ENCODE peak calls at places on chromosomes 5 and 9, in seven cellular contexts. K, U, Q, A, N, X and R are unnamed samples.

GRCh38 chr5:39015743-39016586 is 58.2 kb downstream of the RICTOR start:
- DNase-seq in K (no peak), U (no peak), N (no peak), A (no peak), X (no peak), Q (no peak), R (no peak)

GRCh38 chr5:100970646-100971045 is 67.6 kb upstream of the ST8SIA4 start:
- DNase-seq in N (no peak), Q (no peak), U (peak), X (no peak), K (no peak), A (no peak), R (no peak)

GRCh38 chr9:134879664-134880483 is 736 bp upstream of the FCN2 start:
- DNase-seq in K (no peak), U (no peak), N (no peak), Q (no peak), A (no peak), X (no peak), R (no peak)

GRCh38 chr5:2267991-2268390 is 385.3 kb upstream of the IRX4 start:
- DNase-seq in A (no peak), Q (no peak), N (no peak), K (no peak), X (no peak), U (no peak), R (no peak)

GRCh38 chr9:131279196-131279926 is 3.1 kb upstream of the FAM78A start:
- DNase-seq in Q (no peak), A (no peak), N (no peak), U (no peak), K (no peak), X (no peak), R (no peak)

GRCh38 chr5:31537856-31538255 is 5.8 kb downstream of the C5orf22 start:
- DNase-seq in X (no peak), N (no peak), A (no peak), U (no peak), Q (no peak), K (no peak), R (no peak)

GRCh38 chr9:101397746-101398334 is 578 bp downstream of the MRPL50 start:
- DNase-seq in X (no peak), N (no peak), U (no peak), A (no peak), K (no peak), Q (no peak), R (no peak)

GRCh38 chr5:131513780-131514179 is 121.2 kb downstream of the RAPGEF6 start:
- DNase-seq in U (no peak), N (no peak), X (no peak), K (no peak), A (no peak), Q (no peak), R (no peak)

GRCh38 chr5:135344351-135344750 is 54.7 kb downstream of the MACROH2A1 start:
- DNase-seq in N (no peak), K (no peak), X (no peak), Q (no peak), A (no peak), U (no peak), R (no peak)

GRCh38 chr5:178839319-178839704 is 20.4 kb upstream of the ZNF354B start:
- DNase-seq in A (peak), K (peak), N (peak), U (peak), X (peak), Q (no peak), R (no peak)

GRCh38 chr9:17018540-17019196 is 116.2 kb upstream of the CNTLN start:
- DNase-seq in U (no peak), K (no peak), A (no peak), Q (no peak), N (no peak), X (no peak), R (no peak)

GRCh38 chr9:81125446-81126092 is 563.8 kb downstream of the TLE1 start:
- DNase-seq in A (no peak), U (no peak), Q (no peak), N (no peak), K (no peak), X (no peak), R (no peak)

GRCh38 chr5:14147210-14147609 is 4.1 kb downstream of the TRIO start:
- DNase-seq in A (no peak), N (no peak), Q (no peak), K (no peak), X (no peak), U (no peak), R (no peak)

GRCh38 chr9:13033959-13034695 is 245.4 kb downstream of the MPDZ start:
- DNase-seq in X (peak), A (no peak), U (peak), K (peak), N (peak), Q (peak), R (no peak)

GRCh38 chr5:44542470-44542869 is 153.2 kb upstream of the FGF10 start:
- DNase-seq in K (no peak), N (no peak), A (no peak), X (no peak), Q (no peak), U (no peak), R (no peak)

GRCh38 chr5:113806823-113807222 is 293.3 kb downstream of the YTHDC2 start:
- DNase-seq in X (no peak), K (no peak), A (no peak), U (no peak), N (peak), Q (no peak), R (no peak)

GRCh38 chr9:129109504-129109903 is 1.1 kb downstream of the CRAT start:
- DNase-seq in A (peak), U (no peak), Q (peak), K (peak), X (no peak), N (peak), R (no peak)

GRCh38 chr5:61370496-61370895 is 38.4 kb downstream of the ZSWIM6 start:
- DNase-seq in U (no peak), Q (no peak), A (no peak), X (no peak), N (no peak), K (no peak), R (no peak)

GRCh38 chr9:105385372-105385985 is 62.4 kb upstream of the FSD1L start:
- DNase-seq in A (peak), X (no peak), N (peak), K (peak), Q (no peak), U (no peak), R (no peak)

GRCh38 chr5:33343661-33344327 is 97.0 kb upstream of the TARS1 start:
- DNase-seq in U (no peak), K (no peak), X (no peak), N (no peak), Q (no peak), A (no peak), R (no peak)

GRCh38 chr5:176647030-176647869 is at the start of gene TSPAN17:
- DNase-seq in Q (peak), K (peak), A (peak), N (peak), U (peak), X (peak), R (peak)

GRCh38 chr5:108560581-108560980 is 178.7 kb upstream of the FBXL17 start:
- DNase-seq in K (no peak), X (no peak), A (no peak), N (peak), U (no peak), Q (no peak), R (no peak)

GRCh38 chr5:72394688-72395087 is 74.5 kb downstream of the PTCD2 start:
- DNase-seq in Q (no peak), K (peak), N (no peak), U (no peak), X (no peak), A (no peak), R (no peak)

GRCh38 chr5:84715087-84715486 is 330.4 kb upstream of the EDIL3 start:
- DNase-seq in U (no peak), N (no peak), Q (no peak), K (no peak), X (no peak), A (no peak), R (no peak)

GRCh38 chr5:102922111-102922510 is 167.0 kb downstream of the PAM start:
- DNase-seq in X (no peak), A (no peak), N (no peak), Q (no peak), U (no peak), K (no peak), R (no peak)

GRCh38 chr9:133752739-133753446 is 14.7 kb upstream of the SARDH start:
- DNase-seq in U (no peak), A (no peak), K (no peak), Q (no peak), N (no peak), X (no peak), R (no peak)

DNA sequence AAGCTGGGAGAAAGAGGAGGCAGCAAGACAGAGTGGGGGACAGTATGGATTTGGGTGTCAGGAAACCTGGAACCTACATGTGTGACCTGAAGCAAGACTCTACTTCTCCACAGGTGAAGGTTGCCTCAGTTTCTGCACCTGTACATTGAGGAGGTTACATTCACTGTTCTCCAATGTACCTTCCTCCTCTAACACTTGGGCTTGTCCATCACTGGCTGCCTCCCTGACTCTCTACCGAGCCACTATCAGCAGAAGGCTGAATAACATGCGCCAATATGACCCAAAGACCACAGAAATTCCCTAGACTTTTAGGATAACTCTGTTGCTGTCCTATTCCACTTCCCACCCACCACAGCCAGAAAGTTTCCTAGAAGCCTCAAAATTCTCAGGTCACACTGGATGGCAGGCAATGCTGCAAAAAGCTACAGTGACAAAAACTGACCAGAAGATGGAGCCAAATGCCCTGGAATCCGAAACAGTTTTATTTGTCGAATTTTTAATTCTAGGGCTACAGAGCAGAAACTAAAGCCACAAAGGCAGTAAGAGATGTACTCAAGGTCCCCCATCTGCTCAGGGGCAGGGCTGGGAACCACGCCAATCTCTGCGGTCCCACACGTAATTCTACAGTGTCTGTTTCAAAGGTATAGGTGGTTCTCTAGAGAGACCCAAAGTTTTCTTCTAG is 64.4 kb downstream of the FAM114A2 start:
- DNase-seq in A (no peak), N (peak), Q (no peak), U (peak), X (no peak), K (peak), R (no peak)
- TF ChIP-seq CTCF in A (peak), N (peak), Q (peak), U (peak), X (peak), K (peak), R (peak)

DNA sequence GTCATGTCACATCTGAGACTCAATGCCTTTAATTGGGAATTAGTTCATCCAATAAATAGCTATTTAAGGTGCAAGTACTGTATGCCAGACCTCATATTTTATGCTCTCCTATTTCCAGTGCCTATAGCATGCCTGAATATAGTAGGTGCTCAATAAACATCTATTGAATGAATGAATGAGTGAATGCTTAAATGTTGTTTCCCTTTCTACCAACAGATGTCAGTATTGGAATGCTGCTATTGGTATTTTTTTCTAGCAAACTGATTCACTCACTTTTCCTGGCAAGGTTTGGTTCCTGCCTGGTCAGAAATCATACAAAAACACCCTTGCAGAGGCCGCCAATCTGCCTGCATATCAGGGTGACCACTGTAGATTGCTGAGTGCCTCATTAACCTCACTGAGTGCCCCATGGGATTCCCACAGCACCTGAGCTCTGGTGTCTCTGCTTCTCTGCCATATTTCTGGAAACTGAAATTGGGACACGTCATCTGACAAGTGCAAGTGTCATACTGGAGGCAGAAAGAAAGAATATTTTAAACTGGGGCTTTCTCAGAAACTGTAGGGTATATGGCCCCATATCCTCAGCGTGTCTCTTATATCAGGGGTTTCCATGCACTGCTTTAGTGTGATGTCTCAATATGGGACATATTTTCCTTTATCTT is 359.7 kb downstream of the TRIM32 start:
- DNase-seq in U (no peak), K (no peak), N (no peak), X (no peak), Q (no peak), A (no peak), R (no peak)
- TF ChIP-seq CTCF in U (peak), K (no peak), N (no peak), X (peak), Q (no peak), A (no peak), R (no peak)

GRCh38 chr5:59893436-59894227 is at the start of gene PDE4D:
- DNase-seq in A (no peak), X (peak), N (peak), Q (peak), K (peak), U (peak), R (peak)
- TF ChIP-seq CTCF in A (no peak), X (no peak), N (no peak), Q (no peak), K (no peak), U (no peak), R (no peak)

DNA sequence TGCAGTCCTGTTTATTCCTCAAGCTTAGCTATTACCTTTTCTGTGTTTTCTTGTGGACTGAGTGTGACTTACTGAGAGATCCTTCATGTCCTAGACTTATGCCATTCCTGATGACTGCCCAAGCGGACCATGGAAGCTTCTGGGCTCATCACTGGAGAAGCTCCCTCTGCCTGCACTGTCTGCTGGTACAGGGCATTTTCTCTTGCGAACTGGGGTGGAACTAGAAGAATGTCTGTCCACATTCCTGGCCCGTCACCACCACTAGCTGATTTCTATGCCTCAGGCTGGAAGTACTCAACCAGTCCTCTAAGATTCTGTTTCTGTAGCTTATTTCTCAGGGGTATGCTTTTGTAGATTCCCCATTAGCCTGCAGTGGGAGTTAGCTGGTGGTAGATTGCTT is 12.3 kb downstream of the SLC36A1 start:
- DNase-seq in K (no peak), U (no peak), A (no peak), Q (no peak), X (no peak), N (no peak), R (no peak)
- TF ChIP-seq CTCF in K (no peak), U (no peak), A (no peak), Q (no peak), X (no peak), N (no peak), R (no peak)

DNA sequence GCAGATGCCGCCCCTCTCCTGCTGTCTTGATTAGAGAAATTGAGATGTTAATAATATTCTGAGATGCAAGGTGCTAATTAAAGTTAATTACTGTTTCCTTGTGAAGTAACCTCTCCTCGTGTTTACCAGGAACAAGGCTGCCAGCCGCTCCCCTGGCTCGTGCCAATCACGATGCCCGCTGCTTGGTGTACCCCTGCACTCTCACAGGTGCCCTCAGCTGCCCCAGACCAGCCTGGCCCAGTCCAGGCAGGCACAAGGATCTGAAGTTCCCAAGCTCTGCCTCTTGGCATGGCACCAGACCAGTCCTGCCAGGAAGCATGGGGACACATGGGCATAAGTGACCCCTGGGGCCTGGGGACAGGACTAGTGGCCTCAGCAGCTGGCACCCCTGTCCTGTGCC is 36.4 kb downstream of the PCDH1 start:
- DNase-seq in U (no peak), N (no peak), K (no peak), A (no peak), X (no peak), Q (peak), R (no peak)
- TF ChIP-seq CTCF in U (no peak), N (no peak), K (no peak), A (no peak), X (no peak), Q (no peak), R (no peak)

GRCh38 chr5:173602423-173602822 is 14.0 kb downstream of the BOD1 start:
- DNase-seq in A (no peak), K (peak), N (peak), X (no peak), U (no peak), Q (no peak), R (no peak)
- TF ChIP-seq CTCF in A (no peak), K (no peak), N (no peak), X (no peak), U (no peak), Q (no peak), R (no peak)

GRCh38 chr9:136262671-136263178 is 17.1 kb upstream of the QSOX2 start:
- DNase-seq in X (no peak), A (no peak), Q (no peak), K (no peak), U (no peak), N (no peak), R (no peak)

GRCh38 chr9:136261686-136262430 is 16.2 kb upstream of the QSOX2 start:
- DNase-seq in K (no peak), A (no peak), X (no peak), U (no peak), Q (no peak), N (no peak), R (no peak)

GRCh38 chr9:136264803-136265405 is 19.3 kb upstream of the QSOX2 start:
- DNase-seq in A (no peak), N (no peak), K (no peak), Q (no peak), U (no peak), X (no peak), R (no peak)

GRCh38 chr9:136265561-136266355 is 20.1 kb upstream of the QSOX2 start:
- DNase-seq in A (no peak), K (no peak), Q (no peak), X (no peak), U (no peak), N (no peak), R (no peak)

GRCh38 chr9:136264046-136264802 is 18.6 kb upstream of the QSOX2 start:
- DNase-seq in K (no peak), N (no peak), X (no peak), A (no peak), Q (no peak), U (no peak), R (no peak)
- TF ChIP-seq CTCF in K (no peak), N (no peak), X (no peak), A (no peak), Q (no peak), U (no peak), R (no peak)

DNA sequence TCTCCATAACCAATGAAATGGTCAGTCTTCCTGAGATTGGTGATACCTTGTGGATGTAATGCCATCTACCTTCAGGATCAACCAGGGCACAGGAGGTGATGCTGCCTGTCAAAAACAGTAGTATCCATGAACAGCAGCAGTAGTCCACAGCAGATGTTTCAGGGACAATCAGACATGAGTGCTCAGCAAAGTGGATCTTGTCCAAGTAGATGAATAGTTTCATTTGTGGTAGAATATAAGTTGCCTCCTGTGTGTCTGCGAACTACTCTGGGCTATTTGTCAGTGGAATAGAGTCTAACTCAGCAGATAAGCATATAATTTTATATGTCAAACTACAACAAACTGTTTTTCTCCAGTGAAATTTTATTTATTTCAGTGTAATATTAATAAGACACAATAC is 1860.1 kb upstream of the ACO1 start:
- DNase-seq in U (no peak), A (no peak), X (no peak), N (no peak), K (no peak), Q (no peak), R (no peak)
- TF ChIP-seq CTCF in U (no peak), A (no peak), X (no peak), N (no peak), K (no peak), Q (no peak), R (no peak)

DNA sequence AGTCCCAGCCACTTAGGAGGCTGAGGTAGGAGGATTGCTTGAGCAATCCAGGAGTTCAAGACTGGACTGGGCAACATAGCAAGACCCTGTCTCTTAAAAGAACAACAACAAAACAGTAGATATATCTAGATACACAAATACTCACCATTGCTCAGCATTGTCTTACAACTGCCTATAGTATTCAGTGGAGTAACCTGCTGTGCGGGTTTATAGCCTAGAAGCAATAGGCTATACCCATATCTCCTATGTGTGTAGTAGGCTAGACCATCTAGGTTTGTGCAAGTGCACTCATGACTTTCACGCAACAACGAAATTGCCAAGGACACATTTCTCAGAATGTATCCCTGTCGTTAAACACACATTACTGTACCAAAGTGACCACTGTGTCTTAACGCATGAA is 44.7 kb downstream of the SLIT3 start:
- DNase-seq in A (no peak), U (no peak), X (no peak), N (no peak), K (no peak), Q (no peak), R (no peak)
- TF ChIP-seq CTCF in A (no peak), U (no peak), X (no peak), N (no peak), K (no peak), Q (no peak), R (no peak)